ENCODE peak calls at places on chromosomes 12 and 14, in ten cellular contexts. B is GM12878, X is IMR-90, E is HCT116, G is suprapubic skin, W is right lobe of liver, N is HepG2, R is breast epithelium, T is adrenal gland, K is upper lobe of left lung. C is an unnamed sample.

GRCh38 chr14:67579040-67579439 is 21.0 kb downstream of the PIGH start:
- DNase-seq in N (no peak), X (no peak), R (no peak), E (no peak), W (no peak), K (no peak), G (peak; percentile 44), T (no peak), B (no peak), C (no peak)

GRCh38 chr12:92530706-92531105 is 172.1 kb upstream of the PLEKHG7 start:
- DNase-seq in B (no peak), W (no peak), X (no peak), R (no peak), G (no peak), T (no peak), E (no peak), K (no peak), N (no peak), C (no peak)

GRCh38 chr12:60257063-60257462 is 661.2 kb downstream of the SLC16A7 start:
- DNase-seq in G (no peak), N (peak; percentile 17), E (peak; percentile 24), W (no peak), X (peak; percentile 86), K (no peak), R (no peak), B (no peak), T (no peak), C (no peak)

GRCh38 chr14:104690266-104690711 is 871 bp downstream of the INF2 start:
- DNase-seq in W (no peak), T (no peak), B (no peak), X (no peak), N (no peak), R (no peak), G (no peak), K (peak; percentile 51), E (no peak), C (no peak)

GRCh38 chr12:3116106-3116898 is 39.1 kb downstream of the TSPAN9 start:
- DNase-seq in R (no peak), G (no peak), B (no peak), X (peak; percentile 40), N (no peak), E (no peak), K (no peak), T (no peak), W (no peak), C (no peak)

GRCh38 chr14:38389666-38390065 is 133.8 kb upstream of the CLEC14A start:
- DNase-seq in K (no peak), T (no peak), G (no peak), B (no peak), X (peak; percentile 63), E (no peak), W (no peak), R (no peak), N (no peak), C (no peak)

GRCh38 chr12:57254506-57255280 is 3.7 kb upstream of the STAC3 start:
- DNase-seq in W (no peak), T (peak; percentile 44), G (no peak), R (no peak), E (no peak), B (no peak), N (no peak), K (no peak), X (no peak), C (no peak)

GRCh38 chr12:122999196-122999946 is 18.9 kb downstream of the ARL6IP4 start:
- DNase-seq in X (no peak), E (no peak), W (peak; percentile 32), N (no peak), K (no peak), R (no peak), B (no peak), G (no peak), T (no peak), C (no peak)

GRCh38 chr12:40225337-40225983 is 663 bp downstream of the LRRK2 start:
- DNase-seq in E (no peak), B (no peak), R (no peak), W (no peak), K (no peak), G (no peak), X (no peak), N (no peak), T (no peak), C (no peak)

GRCh38 chr12:40226652-40227051 is 1.9 kb downstream of the LRRK2 start:
- DNase-seq in E (no peak), X (peak; percentile 73), N (no peak), R (no peak), K (peak; percentile 80), W (no peak), G (peak; percentile 71), B (no peak), T (peak; percentile 86), C (peak; percentile 35)

GRCh38 chr12:40222247-40222646 is 2.5 kb upstream of the LRRK2 start:
- DNase-seq in G (no peak), B (no peak), T (no peak), K (no peak), E (no peak), N (no peak), R (no peak), X (no peak), W (no peak), C (no peak)

GRCh38 chr12:40225984-40226602 is 1.3 kb downstream of the LRRK2 start:
- DNase-seq in T (no peak), R (no peak), G (no peak), W (no peak), E (no peak), N (no peak), X (no peak), B (peak; percentile 85), K (no peak), C (no peak)

GRCh38 chr12:40224439-40225291 is at the start of gene LRRK2:
- DNase-seq in B (no peak), W (peak; percentile 91), T (peak; percentile 89), K (peak; percentile 84), N (no peak), E (no peak), R (peak; percentile 65), G (peak; percentile 86), X (peak; percentile 28), C (peak; percentile 89)
- TF ChIP-seq POLR2A in B (peak; percentile 61), W (peak; percentile 87), T (peak; percentile 84), K (peak; percentile 67), N (no peak), E (no peak), R (peak; percentile 27), G (peak; percentile 79), X (no peak), C (peak; percentile 52)

GRCh38 chr14:54594531-54594930 is 27.6 kb downstream of the SAMD4A start:
- DNase-seq in X (no peak), E (no peak), G (no peak), K (no peak), T (no peak), N (no peak), R (no peak), W (no peak), B (no peak), C (no peak)
- H3K4me1 ChIP-seq in X (peaks cover 15% of the 10 kb centered on the region), E (peaks cover 26% of the 10 kb centered on the region), G (peaks cover 22% of the 10 kb centered on the region), K (no peaks in the 10 kb centered on the region), T (peaks cover 5% of the 10 kb centered on the region), N (peaks cover 14% of the 10 kb centered on the region), R (no peaks in the 10 kb centered on the region), W (no peaks in the 10 kb centered on the region), B (no peaks in the 10 kb centered on the region), C (peaks cover 4% of the 10 kb centered on the region)

DNA sequence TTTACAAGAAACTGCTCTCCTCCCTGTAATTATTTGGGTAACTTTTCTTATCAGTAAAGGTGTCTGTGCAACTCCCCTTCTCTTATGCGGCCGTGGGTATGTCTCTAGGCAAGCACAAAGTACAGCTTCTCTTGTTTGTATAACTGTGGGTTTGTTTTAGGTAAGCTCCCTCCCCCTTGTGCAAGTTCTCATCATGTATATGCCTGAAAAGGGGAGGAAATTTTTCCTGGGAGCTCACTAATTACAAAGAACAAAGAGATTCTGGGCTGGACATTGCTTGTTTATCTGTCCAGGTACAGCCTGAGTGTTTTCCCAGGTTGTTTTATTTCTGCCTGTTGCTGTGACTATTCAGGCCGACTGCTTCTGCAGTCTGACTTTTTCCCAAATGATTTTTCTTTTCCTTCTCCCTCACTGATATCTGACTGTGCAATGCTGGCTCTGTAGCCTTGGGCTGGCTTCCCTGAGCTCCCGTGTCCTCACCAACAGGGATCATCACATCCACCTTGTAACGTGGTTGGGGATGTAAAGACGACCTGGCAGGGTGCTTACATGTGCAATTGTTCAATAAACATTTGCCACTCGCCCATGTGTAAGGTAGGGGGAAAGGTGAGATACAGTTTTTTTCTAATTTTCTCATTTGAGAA is 916.5 kb downstream of the AACS start:
- DNase-seq in X (no peak), E (no peak), R (no peak), T (no peak), K (no peak), W (peak; percentile 49), B (no peak), G (no peak), N (peak; percentile 85), C (no peak)
- H3K27ac ChIP-seq in X (no peak overlapping the region), E (no peak overlapping the region), R (no peak overlapping the region), T (no peak overlapping the region), K (no peak overlapping the region), W (peak overlapping the region; percentile 86), B (no peak overlapping the region), G (no peak overlapping the region), N (peak overlapping the region; percentile 63), C (no peak overlapping the region)

GRCh38 chr12:55970775-55971174 is 3.1 kb upstream of the RAB5B start:
- DNase-seq in W (no peak), E (no peak), T (no peak), B (no peak), N (no peak), X (peak; percentile 85), G (no peak), R (no peak), K (no peak), C (no peak)

GRCh38 chr12:55974308-55974724 is 438 bp downstream of the RAB5B start:
- DNase-seq in T (peak; percentile 82), E (no peak), X (peak; percentile 45), B (no peak), N (peak; percentile 31), W (no peak), R (peak; percentile 61), K (peak; percentile 63), G (no peak), C (peak; percentile 52)

GRCh38 chr12:55972045-55972843 is 1.6 kb upstream of the RAB5B start:
- DNase-seq in E (no peak), B (no peak), G (no peak), X (peak; percentile 84), T (no peak), R (no peak), W (no peak), N (peak; percentile 60), K (peak; percentile 51), C (no peak)

GRCh38 chr12:55973598-55974307 is at the start of gene RAB5B:
- DNase-seq in W (peak; percentile 99), K (peak; percentile 100), T (peak; percentile 100), G (peak; percentile 100), R (peak; percentile 99), B (peak; percentile 100), E (peak; percentile 100), X (peak; percentile 100), N (peak; percentile 100), C (peak; percentile 100)

DNA sequence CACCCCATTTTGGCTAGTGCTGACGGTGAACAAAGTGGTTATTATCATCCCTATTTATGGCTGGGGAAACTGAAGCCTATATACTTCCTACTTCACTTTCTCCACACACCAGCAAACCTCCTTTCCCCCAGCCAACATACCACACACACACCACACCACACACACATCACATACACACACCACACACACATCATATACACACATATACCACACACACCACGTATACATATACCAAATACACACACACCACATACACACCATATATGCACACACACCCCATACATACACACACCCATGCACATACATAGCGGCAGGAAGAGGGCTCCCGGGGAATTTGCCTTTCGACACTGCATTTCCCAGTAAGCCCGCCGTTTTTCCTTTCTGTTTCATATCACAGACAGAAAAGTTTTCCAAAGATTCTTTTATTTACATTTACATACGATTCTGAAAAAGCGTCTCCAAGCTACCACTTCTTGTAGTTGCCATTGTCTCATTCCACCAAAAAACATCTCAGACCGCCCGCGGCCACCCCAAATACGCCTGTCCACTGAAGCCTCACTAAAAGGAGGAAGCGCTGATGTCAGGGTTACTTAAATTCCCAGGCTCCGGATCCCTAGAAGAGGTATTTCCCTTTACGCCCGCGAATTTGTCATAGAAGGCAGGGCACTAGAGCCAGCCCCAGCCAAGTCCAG is 826 bp upstream of the RAB5B start:
- DNase-seq in K (no peak), G (no peak), W (no peak), N (no peak), R (no peak), X (peak; percentile 53), E (no peak), T (no peak), B (no peak), C (no peak)
- TF ChIP-seq POLR2A in K (no peak), G (peak; percentile 75), W (peak; percentile 74), N (no peak), R (peak; percentile 51), X (peak; percentile 84), E (no peak), T (peak; percentile 94), B (no peak), C (no peak)

C was measured in heart left ventricle.